ENCODE peak calls at places on chromosomes 5 and 9, in nine cellular contexts. G is skeletal muscle cell, P is germinal center, C is EL, Y is AG04450, J is NCI-H1105, Q is lung, X is epithelial cell of prostate, I is mesendoderm. N is an unnamed sample.

GRCh38 chr5:56987171-56987570 is 35.2 kb upstream of the MIER3 start:
- DNase-seq in G (no peak), Q (no peak), Y (no peak), P (no peak), X (no peak), C (no peak), I (no peak), J (no peak), N (no peak)

GRCh38 chr9:6495484-6495883 is 82.5 kb downstream of the UHRF2 start:
- DNase-seq in C (no peak), G (no peak), X (no peak), I (peak), Y (no peak), J (peak), P (no peak), Q (no peak), N (no peak)

GRCh38 chr5:167608708-167609272 is 682.7 kb upstream of the WWC1 start:
- DNase-seq in G (no peak), X (peak), C (no peak), Y (no peak), J (no peak), P (no peak), I (no peak), Q (no peak), N (no peak)

GRCh38 chr5:991472-992267 is 16.9 kb upstream of the NKD2 start:
- DNase-seq in Y (no peak), J (no peak), P (no peak), Q (peak), I (no peak), X (no peak), C (no peak), G (no peak), N (no peak)

GRCh38 chr9:123127512-123128075 is 94.1 kb downstream of the GPR21 start:
- DNase-seq in G (no peak), P (no peak), I (no peak), J (no peak), Y (no peak), Q (no peak), C (no peak), X (no peak), N (no peak)

GRCh38 chr5:136202800-136203199 is 9.8 kb upstream of the SMIM32 start:
- DNase-seq in Y (no peak), X (no peak), I (peak), J (no peak), Q (no peak), G (no peak), P (no peak), C (no peak), N (peak)

GRCh38 chr5:159787837-159788236 is 128.4 kb upstream of the ADRA1B start:
- DNase-seq in G (no peak), J (no peak), Q (peak), P (no peak), C (no peak), X (no peak), Y (no peak), I (no peak), N (no peak)

GRCh38 chr9:131358438-131359029 is 35.4 kb upstream of the PRRC2B start:
- DNase-seq in I (no peak), J (no peak), P (no peak), Q (no peak), Y (no peak), C (no peak), X (no peak), G (no peak), N (no peak)

GRCh38 chr9:116860509-116861120 is 173.5 kb downstream of the TRIM32 start:
- DNase-seq in Q (peak), X (no peak), C (peak), P (peak), Y (peak), J (peak), G (peak), I (peak), N (peak)

GRCh38 chr5:59768204-59769040 is 125.1 kb downstream of the PDE4D start:
- DNase-seq in I (peak), C (peak), Q (peak), Y (no peak), P (peak), G (no peak), X (peak), J (peak), N (peak)

GRCh38 chr5:173839117-173839713 is 48.9 kb upstream of the CPEB4 start:
- DNase-seq in X (no peak), Y (no peak), P (no peak), G (no peak), C (no peak), I (peak), Q (no peak), J (no peak), N (no peak)

GRCh38 chr9:114281421-114282103 is 41.3 kb upstream of the ORM1 start:
- DNase-seq in G (no peak), I (no peak), Y (no peak), J (no peak), C (no peak), X (no peak), Q (no peak), P (no peak), N (no peak)

GRCh38 chr9:135048046-135048757 is 39.3 kb upstream of the OLFM1 start:
- DNase-seq in Q (no peak), C (no peak), G (no peak), Y (no peak), P (no peak), X (no peak), I (no peak), J (no peak), N (no peak)

GRCh38 chr5:122464191-122464590 is 152.2 kb downstream of the SNCAIP start:
- DNase-seq in Q (no peak), C (no peak), P (no peak), X (no peak), Y (no peak), I (no peak), G (no peak), J (no peak), N (no peak)

GRCh38 chr5:10471672-10472071 is 30.0 kb downstream of the ROPN1L start:
- DNase-seq in Y (no peak), G (no peak), X (no peak), I (no peak), J (no peak), C (peak), Q (no peak), P (no peak), N (no peak)

GRCh38 chr5:56272765-56273164 is 39.6 kb upstream of the ANKRD55 start:
- DNase-seq in J (no peak), I (no peak), Q (no peak), P (no peak), Y (no peak), C (no peak), G (no peak), X (no peak), N (no peak)

GRCh38 chr5:17304282-17304681 is 86.9 kb downstream of the BASP1 start:
- DNase-seq in I (no peak), X (no peak), Y (no peak), P (no peak), J (no peak), C (peak), G (no peak), Q (no peak), N (no peak)

GRCh38 chr5:38616061-38616460 is 59.6 kb upstream of the LIFR start:
- DNase-seq in P (no peak), Q (peak), J (no peak), G (no peak), Y (no peak), X (no peak), C (peak), I (no peak), N (no peak)

GRCh38 chr5:143401846-143402463 is 1.5 kb downstream of the NR3C1 start:
- DNase-seq in J (no peak), P (no peak), G (no peak), Q (no peak), C (no peak), Y (no peak), X (no peak), I (peak), N (no peak)

GRCh38 chr5:33146916-33147315 is 293.8 kb upstream of the TARS1 start:
- DNase-seq in Q (no peak), G (no peak), J (no peak), C (peak), P (no peak), I (no peak), X (peak), Y (no peak), N (no peak)

GRCh38 chr9:81665514-81665838 is 23.9 kb downstream of the TLE1 start:
- DNase-seq in I (peak), P (no peak), J (peak), Y (no peak), G (no peak), C (no peak), Q (no peak), X (no peak), N (peak)

GRCh38 chr9:124281934-124282351 is 24.2 kb downstream of the NEK6 start:
- DNase-seq in G (no peak), X (no peak), Y (no peak), I (no peak), P (no peak), J (no peak), Q (no peak), C (no peak), N (no peak)

GRCh38 chr5:167696558-167697314 is 594.7 kb upstream of the WWC1 start:
- DNase-seq in C (no peak), I (peak), P (no peak), Y (no peak), G (peak), X (no peak), Q (no peak), J (no peak), N (no peak)

GRCh38 chr5:135308752-135309151 is 90.3 kb downstream of the MACROH2A1 start:
- DNase-seq in P (no peak), C (peak), Q (peak), G (peak), I (no peak), X (no peak), Y (peak), J (no peak), N (no peak)

GRCh38 chr5:89282832-89283510 is 400.0 kb upstream of the MEF2C start:
- DNase-seq in P (no peak), G (peak), Y (no peak), Q (no peak), X (peak), J (no peak), I (no peak), C (peak), N (no peak)

GRCh38 chr9:78592866-78593265 is 295.9 kb downstream of the PSAT1 start:
- DNase-seq in C (peak), I (no peak), P (no peak), Q (no peak), Y (no peak), G (peak), X (no peak), J (no peak), N (no peak)

GRCh38 chr5:126597156-126597555 is 2.1 kb upstream of the ALDH7A1 start:
- DNase-seq in Q (no peak), I (no peak), C (peak), Y (peak), J (no peak), P (no peak), X (peak), G (peak), N (no peak)

GRCh38 chr9:129405089-129405830 is 215.6 kb downstream of the C9orf50 start:
- DNase-seq in I (peak), C (peak), Q (no peak), X (no peak), P (no peak), G (no peak), Y (no peak), J (no peak), N (no peak)

GRCh38 chr9:105466898-105467455 is 19.1 kb downstream of the FSD1L start:
- DNase-seq in I (no peak), G (no peak), Q (no peak), J (no peak), Y (peak), X (no peak), C (peak), P (no peak), N (no peak)

GRCh38 chr5:52800394-52801213 is 12.9 kb downstream of the ITGA1 start:
- DNase-seq in J (no peak), P (peak), Q (peak), C (peak), I (peak), X (peak), Y (no peak), G (no peak), N (peak)

GRCh38 chr5:1228121-1228520 is 2.9 kb downstream of the SLC6A18 start:
- DNase-seq in G (no peak), X (no peak), Q (no peak), C (no peak), I (no peak), P (no peak), Y (no peak), J (no peak), N (no peak)

GRCh38 chr5:172364773-172365172 is 81.2 kb upstream of the UBTD2 start:
- DNase-seq in G (no peak), I (no peak), Q (no peak), X (no peak), P (no peak), J (no peak), Y (no peak), C (no peak), N (no peak)

GRCh38 chr9:18261143-18261542 is 212.8 kb upstream of the ADAMTSL1 start:
- DNase-seq in G (no peak), C (no peak), P (no peak), Q (no peak), J (no peak), X (no peak), Y (no peak), I (no peak), N (no peak)